ENCODE peak calls at places on chromosomes 12 and 14, in ten cellular contexts. One of them, this sample, is unnamed.

GRCh38 chr12:95773320-95773719 is 17.2 kb downstream of the NTN4 start:
- DNase-seq in nephron progenitor cell: no peak
- DNase-seq in AG04450: no peak
- DNase-seq in neural progenitor cell: no peak
- DNase-seq in cardiac fibroblast: no peak
- DNase-seq in CD8-positive, alpha-beta T cell: no peak
- DNase-seq in Calu3: no peak
- DNase-seq in left lung: no peak
- DNase-seq in GM23338: no peak
- DNase-seq in astrocyte of the spinal cord: no peak
- DNase-seq in this sample: no peak

GRCh38 chr12:127531561-127531960 is 735.4 kb upstream of the TMEM132C start:
- DNase-seq in astrocyte of the spinal cord: no peak
- DNase-seq in CD8-positive, alpha-beta T cell: no peak
- DNase-seq in GM23338: peak; percentile 4
- DNase-seq in AG04450: no peak
- DNase-seq in left lung: no peak
- DNase-seq in neural progenitor cell: peak; percentile 12
- DNase-seq in nephron progenitor cell: no peak
- DNase-seq in Calu3: no peak
- DNase-seq in cardiac fibroblast: no peak
- DNase-seq in this sample: no peak

GRCh38 chr12:119693006-119693405 is 25.1 kb downstream of the PRKAB1 start:
- DNase-seq in Calu3: peak; percentile 41
- DNase-seq in GM23338: no peak
- DNase-seq in cardiac fibroblast: peak; percentile 77
- DNase-seq in nephron progenitor cell: no peak
- DNase-seq in AG04450: peak; percentile 52
- DNase-seq in CD8-positive, alpha-beta T cell: no peak
- DNase-seq in astrocyte of the spinal cord: peak; percentile 88
- DNase-seq in left lung: no peak
- DNase-seq in neural progenitor cell: no peak
- DNase-seq in this sample: no peak

GRCh38 chr12:97513921-97514320 is 51.3 kb downstream of the RMST start:
- DNase-seq in left lung: no peak
- DNase-seq in CD8-positive, alpha-beta T cell: no peak
- DNase-seq in Calu3: no peak
- DNase-seq in cardiac fibroblast: no peak
- DNase-seq in GM23338: no peak
- DNase-seq in nephron progenitor cell: no peak
- DNase-seq in neural progenitor cell: no peak
- DNase-seq in astrocyte of the spinal cord: no peak
- DNase-seq in AG04450: no peak
- DNase-seq in this sample: no peak

GRCh38 chr14:61526405-61527312 is 168.7 kb upstream of the HIF1A start:
- DNase-seq in left lung: peak; percentile 66
- DNase-seq in AG04450: no peak
- DNase-seq in neural progenitor cell: no peak
- DNase-seq in CD8-positive, alpha-beta T cell: no peak
- DNase-seq in nephron progenitor cell: no peak
- DNase-seq in cardiac fibroblast: no peak
- DNase-seq in Calu3: peak; percentile 69
- DNase-seq in astrocyte of the spinal cord: no peak
- DNase-seq in GM23338: no peak
- DNase-seq in this sample: no peak

GRCh38 chr12:71299541-71300376 is 139.8 kb upstream of the LGR5 start:
- DNase-seq in CD8-positive, alpha-beta T cell: no peak
- DNase-seq in GM23338: no peak
- DNase-seq in astrocyte of the spinal cord: no peak
- DNase-seq in Calu3: no peak
- DNase-seq in neural progenitor cell: no peak
- DNase-seq in left lung: no peak
- DNase-seq in cardiac fibroblast: peak; percentile 16
- DNase-seq in nephron progenitor cell: no peak
- DNase-seq in AG04450: no peak
- DNase-seq in this sample: no peak

GRCh38 chr14:68523994-68524725 is 268.7 kb downstream of the ZFP36L1 start:
- DNase-seq in left lung: no peak
- DNase-seq in cardiac fibroblast: peak; percentile 54
- DNase-seq in CD8-positive, alpha-beta T cell: no peak
- DNase-seq in Calu3: no peak
- DNase-seq in nephron progenitor cell: no peak
- DNase-seq in AG04450: no peak
- DNase-seq in astrocyte of the spinal cord: no peak
- DNase-seq in GM23338: no peak
- DNase-seq in neural progenitor cell: no peak
- DNase-seq in this sample: no peak

GRCh38 chr12:109544955-109545531 is 28.3 kb downstream of the MMAB start:
- DNase-seq in GM23338: no peak
- DNase-seq in Calu3: peak; percentile 40
- DNase-seq in left lung: no peak
- DNase-seq in neural progenitor cell: no peak
- DNase-seq in AG04450: no peak
- DNase-seq in nephron progenitor cell: no peak
- DNase-seq in astrocyte of the spinal cord: no peak
- DNase-seq in cardiac fibroblast: peak; percentile 51
- DNase-seq in CD8-positive, alpha-beta T cell: no peak
- DNase-seq in this sample: no peak

GRCh38 chr12:12017798-12018197 is 52.9 kb upstream of the BCL2L14 start:
- DNase-seq in Calu3: no peak
- DNase-seq in GM23338: peak; percentile 74
- DNase-seq in cardiac fibroblast: no peak
- DNase-seq in CD8-positive, alpha-beta T cell: no peak
- DNase-seq in neural progenitor cell: peak; percentile 63
- DNase-seq in nephron progenitor cell: no peak
- DNase-seq in left lung: no peak
- DNase-seq in astrocyte of the spinal cord: no peak
- DNase-seq in AG04450: no peak
- DNase-seq in this sample: no peak

GRCh38 chr12:47751561-47751960 is 7.1 kb downstream of the RAPGEF3 start:
- DNase-seq in CD8-positive, alpha-beta T cell: no peak
- DNase-seq in nephron progenitor cell: no peak
- DNase-seq in astrocyte of the spinal cord: no peak
- DNase-seq in AG04450: no peak
- DNase-seq in cardiac fibroblast: no peak
- DNase-seq in Calu3: no peak
- DNase-seq in neural progenitor cell: no peak
- DNase-seq in GM23338: no peak
- DNase-seq in left lung: no peak
- DNase-seq in this sample: no peak

GRCh38 chr12:67928621-67929369 is 60.5 kb upstream of the IFNG-AS1 start:
- DNase-seq in nephron progenitor cell: no peak
- DNase-seq in AG04450: no peak
- DNase-seq in cardiac fibroblast: peak; percentile 10
- DNase-seq in left lung: no peak
- DNase-seq in neural progenitor cell: no peak
- DNase-seq in GM23338: no peak
- DNase-seq in Calu3: no peak
- DNase-seq in CD8-positive, alpha-beta T cell: no peak
- DNase-seq in astrocyte of the spinal cord: no peak
- DNase-seq in this sample: no peak

GRCh38 chr12:52534482-52534881 is 14.3 kb upstream of the KRT5 start:
- DNase-seq in AG04450: no peak
- DNase-seq in GM23338: peak; percentile 32
- DNase-seq in Calu3: peak; percentile 24
- DNase-seq in CD8-positive, alpha-beta T cell: no peak
- DNase-seq in left lung: no peak
- DNase-seq in cardiac fibroblast: no peak
- DNase-seq in nephron progenitor cell: no peak
- DNase-seq in astrocyte of the spinal cord: no peak
- DNase-seq in neural progenitor cell: no peak
- DNase-seq in this sample: no peak

GRCh38 chr12:52531563-52532300 is 11.5 kb upstream of the KRT5 start:
- DNase-seq in astrocyte of the spinal cord: no peak
- DNase-seq in CD8-positive, alpha-beta T cell: no peak
- DNase-seq in GM23338: no peak
- DNase-seq in AG04450: no peak
- DNase-seq in neural progenitor cell: no peak
- DNase-seq in nephron progenitor cell: no peak
- DNase-seq in cardiac fibroblast: no peak
- DNase-seq in Calu3: no peak
- DNase-seq in left lung: no peak
- DNase-seq in this sample: no peak

GRCh38 chr12:52532636-52533035 is 12.4 kb upstream of the KRT5 start:
- DNase-seq in GM23338: no peak
- DNase-seq in left lung: no peak
- DNase-seq in AG04450: no peak
- DNase-seq in Calu3: no peak
- DNase-seq in neural progenitor cell: no peak
- DNase-seq in CD8-positive, alpha-beta T cell: no peak
- DNase-seq in nephron progenitor cell: no peak
- DNase-seq in cardiac fibroblast: no peak
- DNase-seq in astrocyte of the spinal cord: no peak
- DNase-seq in this sample: no peak

GRCh38 chr12:52530905-52531304 is 10.7 kb upstream of the KRT5 start:
- DNase-seq in neural progenitor cell: no peak
- DNase-seq in AG04450: no peak
- DNase-seq in GM23338: no peak
- DNase-seq in cardiac fibroblast: no peak
- DNase-seq in Calu3: no peak
- DNase-seq in astrocyte of the spinal cord: no peak
- DNase-seq in nephron progenitor cell: no peak
- DNase-seq in left lung: no peak
- DNase-seq in CD8-positive, alpha-beta T cell: no peak
- DNase-seq in this sample: no peak

GRCh38 chr12:52533686-52534470 is 13.7 kb upstream of the KRT5 start:
- DNase-seq in CD8-positive, alpha-beta T cell: no peak
- DNase-seq in GM23338: no peak
- DNase-seq in AG04450: no peak
- DNase-seq in nephron progenitor cell: no peak
- DNase-seq in Calu3: no peak
- DNase-seq in astrocyte of the spinal cord: no peak
- DNase-seq in left lung: no peak
- DNase-seq in neural progenitor cell: no peak
- DNase-seq in cardiac fibroblast: no peak
- DNase-seq in this sample: no peak
- TF ChIP-seq CTCF in CD8-positive, alpha-beta T cell: no peak
- TF ChIP-seq CTCF in GM23338: no peak
- TF ChIP-seq CTCF in AG04450: no peak
- TF ChIP-seq CTCF in nephron progenitor cell: no peak
- TF ChIP-seq CTCF in Calu3: no peak
- TF ChIP-seq CTCF in astrocyte of the spinal cord: no peak
- TF ChIP-seq CTCF in left lung: no peak
- TF ChIP-seq CTCF in neural progenitor cell: no peak
- TF ChIP-seq CTCF in cardiac fibroblast: no peak
- TF ChIP-seq CTCF in this sample: no peak

GRCh38 chr12:121015825-121016766 is at the start of gene C12orf43:
- DNase-seq in CD8-positive, alpha-beta T cell: peak; percentile 91
- DNase-seq in GM23338: peak; percentile 98
- DNase-seq in astrocyte of the spinal cord: peak; percentile 85
- DNase-seq in AG04450: peak; percentile 69
- DNase-seq in left lung: peak; percentile 93
- DNase-seq in Calu3: peak; percentile 93
- DNase-seq in nephron progenitor cell: peak; percentile 92
- DNase-seq in neural progenitor cell: peak; percentile 96
- DNase-seq in cardiac fibroblast: peak; percentile 89
- DNase-seq in this sample: peak; percentile 79

GRCh38 chr12:121011820-121012219 is 4.5 kb downstream of the C12orf43 start:
- DNase-seq in GM23338: no peak
- DNase-seq in neural progenitor cell: no peak
- DNase-seq in cardiac fibroblast: no peak
- DNase-seq in left lung: no peak
- DNase-seq in CD8-positive, alpha-beta T cell: no peak
- DNase-seq in astrocyte of the spinal cord: no peak
- DNase-seq in Calu3: no peak
- DNase-seq in nephron progenitor cell: no peak
- DNase-seq in AG04450: no peak
- DNase-seq in this sample: no peak

GRCh38 chr12:121010860-121011259 is 5.4 kb downstream of the C12orf43 start:
- DNase-seq in cardiac fibroblast: no peak
- DNase-seq in CD8-positive, alpha-beta T cell: no peak
- DNase-seq in AG04450: no peak
- DNase-seq in Calu3: no peak
- DNase-seq in nephron progenitor cell: no peak
- DNase-seq in left lung: no peak
- DNase-seq in neural progenitor cell: no peak
- DNase-seq in astrocyte of the spinal cord: no peak
- DNase-seq in GM23338: no peak
- DNase-seq in this sample: no peak

GRCh38 chr12:121009744-121010143 is 6.5 kb downstream of the C12orf43 start:
- DNase-seq in CD8-positive, alpha-beta T cell: no peak
- DNase-seq in cardiac fibroblast: peak; percentile 39
- DNase-seq in neural progenitor cell: peak; percentile 71
- DNase-seq in left lung: no peak
- DNase-seq in AG04450: no peak
- DNase-seq in astrocyte of the spinal cord: peak; percentile 33
- DNase-seq in GM23338: peak; percentile 76
- DNase-seq in nephron progenitor cell: peak; percentile 33
- DNase-seq in Calu3: peak; percentile 76
- DNase-seq in this sample: peak; percentile 38

GRCh38 chr12:121013715-121014114 is 2.6 kb downstream of the C12orf43 start:
- DNase-seq in left lung: no peak
- DNase-seq in cardiac fibroblast: no peak
- DNase-seq in GM23338: no peak
- DNase-seq in AG04450: no peak
- DNase-seq in neural progenitor cell: no peak
- DNase-seq in nephron progenitor cell: no peak
- DNase-seq in CD8-positive, alpha-beta T cell: no peak
- DNase-seq in astrocyte of the spinal cord: no peak
- DNase-seq in Calu3: no peak
- DNase-seq in this sample: no peak
- TF ChIP-seq CTCF in left lung: no peak
- TF ChIP-seq CTCF in cardiac fibroblast: no peak
- TF ChIP-seq CTCF in GM23338: no peak
- TF ChIP-seq CTCF in AG04450: no peak
- TF ChIP-seq CTCF in neural progenitor cell: no peak
- TF ChIP-seq CTCF in nephron progenitor cell: no peak
- TF ChIP-seq CTCF in CD8-positive, alpha-beta T cell: no peak
- TF ChIP-seq CTCF in astrocyte of the spinal cord: no peak
- TF ChIP-seq CTCF in Calu3: no peak
- TF ChIP-seq CTCF in this sample: no peak

DNA sequence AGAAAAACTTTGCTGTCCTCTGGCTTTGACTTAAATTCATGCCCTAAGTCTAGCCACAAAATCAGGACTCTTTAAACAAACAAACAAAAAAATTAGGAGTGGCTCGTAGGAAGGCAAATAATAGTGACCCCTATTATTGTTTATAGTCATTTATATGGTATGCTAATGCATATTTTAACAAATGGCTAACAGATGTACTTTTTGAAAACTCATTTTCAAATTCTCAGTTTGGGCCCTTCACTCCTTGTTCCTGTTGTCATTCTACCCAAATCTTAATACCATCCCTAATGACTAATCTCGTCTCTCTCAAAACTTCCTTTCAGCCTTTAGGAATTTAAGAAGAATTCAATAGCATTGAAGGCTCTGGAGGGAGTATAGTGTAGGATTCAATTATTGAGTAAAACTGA is 42.2 kb upstream of the ATP2B1 start:
- DNase-seq in CD8-positive, alpha-beta T cell: no peak
- DNase-seq in Calu3: no peak
- DNase-seq in neural progenitor cell: no peak
- DNase-seq in cardiac fibroblast: peak; percentile 73
- DNase-seq in left lung: no peak
- DNase-seq in astrocyte of the spinal cord: no peak
- DNase-seq in GM23338: no peak
- DNase-seq in AG04450: no peak
- DNase-seq in nephron progenitor cell: no peak
- DNase-seq in this sample: no peak
- TF ChIP-seq CTCF in CD8-positive, alpha-beta T cell: no peak
- TF ChIP-seq CTCF in Calu3: no peak
- TF ChIP-seq CTCF in neural progenitor cell: no peak
- TF ChIP-seq CTCF in cardiac fibroblast: no peak
- TF ChIP-seq CTCF in left lung: no peak
- TF ChIP-seq CTCF in astrocyte of the spinal cord: no peak
- TF ChIP-seq CTCF in GM23338: no peak
- TF ChIP-seq CTCF in AG04450: no peak
- TF ChIP-seq CTCF in nephron progenitor cell: no peak
- TF ChIP-seq CTCF in this sample: no peak

GRCh38 chr14:58826845-58827686 is 189.3 kb downstream of the DACT1 start:
- DNase-seq in Calu3: no peak
- DNase-seq in cardiac fibroblast: no peak
- DNase-seq in GM23338: peak; percentile 36
- DNase-seq in astrocyte of the spinal cord: no peak
- DNase-seq in nephron progenitor cell: no peak
- DNase-seq in neural progenitor cell: no peak
- DNase-seq in AG04450: no peak
- DNase-seq in CD8-positive, alpha-beta T cell: no peak
- DNase-seq in left lung: no peak
- DNase-seq in this sample: no peak
- TF ChIP-seq CTCF in Calu3: no peak
- TF ChIP-seq CTCF in cardiac fibroblast: peak; percentile 31
- TF ChIP-seq CTCF in GM23338: peak; percentile 42
- TF ChIP-seq CTCF in astrocyte of the spinal cord: peak; percentile 22
- TF ChIP-seq CTCF in nephron progenitor cell: peak; percentile 31
- TF ChIP-seq CTCF in neural progenitor cell: peak; percentile 56
- TF ChIP-seq CTCF in AG04450: peak; percentile 39
- TF ChIP-seq CTCF in CD8-positive, alpha-beta T cell: no peak
- TF ChIP-seq CTCF in left lung: peak; percentile 15
- TF ChIP-seq CTCF in this sample: peak; percentile 53

This sample was measured in progenitor cell of endocrine pancreas.